ENCODE peak calls at places on chromosomes 6 and 20, in seven cellular contexts. H, X, Z, C, I, E and F are unnamed samples.

GRCh38 chr6:111057074-111057752 is 30.1 kb upstream of the SLC16A10 start:
- DNase-seq in Z (peak; percentile 22), I (no peak), E (peak; percentile 64), C (no peak), X (peak; percentile 49), H (no peak), F (peak; percentile 60)

GRCh38 chr6:97215157-97215769 is 67.8 kb downstream of the MMS22L start:
- DNase-seq in I (peak; percentile 12), E (peak; percentile 79), C (no peak), Z (no peak), X (peak; percentile 71), H (peak; percentile 32), F (no peak)

GRCh38 chr20:62500237-62500864 is 24.6 kb upstream of the GATA5 start:
- DNase-seq in E (peak; percentile 87), I (peak; percentile 7), Z (peak; percentile 43), X (peak; percentile 42), C (peak; percentile 78), H (peak; percentile 73), F (peak; percentile 15)

GRCh38 chr6:136095961-136096360 is 154.2 kb downstream of the MTFR2 start:
- DNase-seq in I (no peak), Z (no peak), H (peak; percentile 39), C (no peak), E (peak; percentile 54), X (peak; percentile 77), F (no peak)

GRCh38 chr6:39304951-39305350 is 9.3 kb downstream of the KCNK17 start:
- DNase-seq in E (no peak), H (no peak), C (no peak), X (no peak), I (no peak), Z (no peak), F (no peak)

GRCh38 chr6:26065952-26066380 is 21.3 kb upstream of the HFE start:
- DNase-seq in E (peak; percentile 94), I (peak; percentile 74), X (peak; percentile 79), C (peak; percentile 48), Z (peak; percentile 51), H (peak; percentile 52), F (peak; percentile 68)

GRCh38 chr20:11389188-11389587 is 528.5 kb upstream of the BTBD3 start:
- DNase-seq in C (no peak), X (no peak), E (no peak), Z (no peak), H (no peak), I (no peak), F (no peak)

GRCh38 chr6:53301801-53302537 is 46.8 kb downstream of the ELOVL5 start:
- DNase-seq in C (no peak), X (peak; percentile 72), Z (no peak), H (peak; percentile 47), E (no peak), I (no peak), F (peak; percentile 62)

GRCh38 chr6:25179051-25179778 is 100.0 kb upstream of the CARMIL1 start:
- DNase-seq in E (peak; percentile 77), X (peak; percentile 84), H (no peak), Z (no peak), I (no peak), C (no peak), F (no peak)

GRCh38 chr6:104682722-104683643 is 176.7 kb downstream of the HACE1 start:
- DNase-seq in H (no peak), X (peak; percentile 56), Z (peak; percentile 41), E (peak; percentile 47), I (no peak), C (no peak), F (peak; percentile 71)

GRCh38 chr6:71260205-71260604 is 28.4 kb upstream of the OGFRL1 start:
- DNase-seq in Z (no peak), E (no peak), C (no peak), H (no peak), X (no peak), I (no peak), F (no peak)

GRCh38 chr20:42308980-42309524 is 690.9 kb upstream of the CHD6 start:
- DNase-seq in E (no peak), Z (no peak), C (no peak), I (no peak), X (no peak), H (no peak), F (no peak)

GRCh38 chr6:6712258-6712978 is 123.9 kb downstream of the LY86 start:
- DNase-seq in H (peak; percentile 72), X (no peak), I (no peak), C (no peak), Z (no peak), E (no peak), F (no peak)

GRCh38 chr20:14919473-14920157 is 582.2 kb upstream of the FLRT3 start:
- DNase-seq in Z (no peak), H (peak; percentile 48), C (no peak), X (peak; percentile 52), I (no peak), E (peak; percentile 93), F (no peak)

GRCh38 chr6:45378324-45378926 is 691 bp upstream of the SUPT3H start:
- DNase-seq in H (peak; percentile 43), Z (no peak), E (peak; percentile 71), C (no peak), I (no peak), X (no peak), F (no peak)

GRCh38 chr6:125821825-125822281 is 31.1 kb downstream of the NCOA7 start:
- DNase-seq in C (no peak), I (no peak), H (no peak), E (no peak), X (peak; percentile 99), Z (no peak), F (no peak)

GRCh38 chr6:111230351-111231077 is 143.2 kb downstream of the SLC16A10 start:
- DNase-seq in E (peak; percentile 80), C (no peak), Z (no peak), I (no peak), X (no peak), H (no peak), F (no peak)

GRCh38 chr20:3245156-3245555 is 6.2 kb upstream of the SLC4A11 start:
- DNase-seq in Z (no peak), C (no peak), X (no peak), I (no peak), E (no peak), H (no peak), F (no peak)

GRCh38 chr6:138227316-138227781 is 9.1 kb upstream of the PBOV1 start:
- DNase-seq in C (no peak), H (peak; percentile 61), E (no peak), Z (no peak), X (no peak), I (no peak), F (no peak)

GRCh38 chr6:46144270-46144669 is 14.5 kb downstream of the ENPP4 start:
- DNase-seq in H (no peak), I (no peak), X (no peak), Z (no peak), C (no peak), E (no peak), F (no peak)

GRCh38 chr20:9392892-9393857 is 121.2 kb upstream of the LAMP5 start:
- DNase-seq in C (peak; percentile 56), H (peak; percentile 72), I (no peak), E (peak; percentile 92), Z (no peak), X (peak; percentile 37), F (no peak)

GRCh38 chr6:29564875-29565274 is 5.3 kb upstream of the UBD start:
- DNase-seq in Z (no peak), X (no peak), C (no peak), I (no peak), E (peak; percentile 16), H (no peak), F (no peak)

GRCh38 chr20:3629893-3630292 is 33.3 kb downstream of the GFRA4 start:
- DNase-seq in X (no peak), E (no peak), C (no peak), Z (no peak), H (no peak), I (no peak), F (no peak)

GRCh38 chr6:104187616-104188015 is 672.1 kb downstream of the HACE1 start:
- DNase-seq in Z (no peak), E (no peak), I (no peak), H (no peak), C (no peak), X (no peak), F (no peak)

GRCh38 chr6:42505377-42505702 is 53.6 kb upstream of the TRERF1 start:
- DNase-seq in C (no peak), X (peak; percentile 31), I (peak; percentile 5), Z (no peak), E (peak; percentile 35), H (no peak), F (no peak)

GRCh38 chr6:125294925-125295324 is 6.8 kb downstream of the HDDC2 start:
- DNase-seq in X (peak; percentile 30), I (no peak), C (no peak), E (no peak), H (no peak), Z (no peak), F (no peak)

GRCh38 chr20:32651537-32651936 is 22.2 kb downstream of the C20orf203 start:
- DNase-seq in C (no peak), E (no peak), Z (no peak), I (no peak), X (no peak), H (no peak), F (no peak)

GRCh38 chr6:37516076-37516919 is 16.6 kb upstream of the CCDC167 start:
- DNase-seq in C (no peak), Z (peak; percentile 89), X (no peak), I (no peak), E (no peak), H (peak; percentile 40), F (peak; percentile 98)
- H3K4me3 ChIP-seq in C (no peak overlapping the region), Z (peak overlapping the region; percentile 55), X (no peak overlapping the region), I (no peak overlapping the region), E (no peak overlapping the region), H (no peak overlapping the region), F (peak overlapping the region; percentile 54)

GRCh38 chr20:34362502-34363061 is 491 bp upstream of the ITCH start:
- DNase-seq in X (no peak), Z (no peak), H (no peak), I (no peak), C (no peak), E (no peak), F (no peak)
- H3K4me3 ChIP-seq in X (no peak overlapping the region), Z (peak overlapping the region; percentile 93), H (peak overlapping the region; percentile 89), I (no peak overlapping the region), C (peak overlapping the region; percentile 82), E (peak overlapping the region; percentile 95), F (peak overlapping the region; percentile 76)

DNA sequence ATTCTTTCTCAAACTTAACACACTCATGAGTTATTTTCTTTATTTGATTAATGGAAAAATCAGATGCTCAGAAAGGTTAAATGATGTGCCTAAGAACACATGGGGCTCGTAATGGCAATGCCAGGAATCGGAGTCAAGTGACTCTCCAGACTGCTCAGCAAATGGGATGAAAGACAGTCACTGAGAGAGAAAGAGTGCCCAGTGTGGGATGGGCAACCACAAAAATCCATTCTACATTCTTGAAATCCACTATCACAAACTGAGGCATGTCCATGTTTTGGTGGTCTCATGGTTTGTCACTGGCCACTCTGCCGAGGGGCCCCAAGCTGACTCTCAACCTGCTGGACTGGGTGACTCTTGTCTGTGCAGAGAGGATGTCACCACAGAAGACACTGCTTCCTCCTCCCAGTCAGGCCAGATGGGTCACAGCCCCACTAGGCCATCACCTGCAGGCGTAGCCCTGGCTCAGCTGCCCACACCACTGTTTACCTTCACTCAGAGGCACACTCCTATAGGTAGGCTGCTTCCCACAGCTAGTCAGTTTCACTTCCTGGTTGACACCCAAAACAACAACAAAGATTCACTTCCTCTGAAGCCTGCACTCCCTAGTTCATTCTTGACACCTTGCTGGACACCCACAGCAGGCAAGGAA is 21.5 kb downstream of the MAP1LC3A start:
- DNase-seq in Z (no peak), X (no peak), C (no peak), H (no peak), E (peak; percentile 21), I (no peak), F (no peak)
- H3K4me3 ChIP-seq in Z (no peak overlapping the region), X (no peak overlapping the region), C (no peak overlapping the region), H (no peak overlapping the region), E (no peak overlapping the region), I (no peak overlapping the region), F (no peak overlapping the region)

GRCh38 chr20:26276811-26277210 is 580.2 kb upstream of the ZNF337 start:
- DNase-seq in I (no peak), Z (no peak), H (no peak), C (no peak), E (peak; percentile 33), X (no peak), F (no peak)
- H3K4me3 ChIP-seq in I (no peak overlapping the region), Z (no peak overlapping the region), H (no peak overlapping the region), C (no peak overlapping the region), E (no peak overlapping the region), X (no peak overlapping the region), F (no peak overlapping the region)